ENCODE peak calls at places on chromosome 1, in ten cellular contexts. One of them, this sample, is unnamed.

GRCh38 chr1:111565957-111566356 is 53.6 kb upstream of the RAP1A start:
- DNase-seq in HS-27A: no peak
- DNase-seq in NCI-H1436: no peak
- DNase-seq in ureter: no peak
- DNase-seq in heart right ventricle: no peak
- DNase-seq in WTC11: no peak
- DNase-seq in HS-5: no peak
- DNase-seq in iPS-NIHi11: no peak
- DNase-seq in GM10248: no peak
- DNase-seq in central memory CD8-positive, alpha-beta T cell: no peak
- DNase-seq in this sample: no peak

GRCh38 chr1:112618114-112618720 is 724 bp downstream of the ST7L start:
- DNase-seq in ureter: no peak
- DNase-seq in NCI-H1436: no peak
- DNase-seq in central memory CD8-positive, alpha-beta T cell: peak; percentile 42
- DNase-seq in HS-5: no peak
- DNase-seq in iPS-NIHi11: peak; percentile 12
- DNase-seq in HS-27A: no peak
- DNase-seq in GM10248: peak; percentile 34
- DNase-seq in heart right ventricle: no peak
- DNase-seq in WTC11: no peak
- DNase-seq in this sample: no peak

GRCh38 chr1:67575861-67576260 is 109.1 kb upstream of the GADD45A start:
- DNase-seq in heart right ventricle: no peak
- DNase-seq in GM10248: no peak
- DNase-seq in iPS-NIHi11: no peak
- DNase-seq in HS-5: peak; percentile 36
- DNase-seq in central memory CD8-positive, alpha-beta T cell: no peak
- DNase-seq in WTC11: no peak
- DNase-seq in HS-27A: peak; percentile 73
- DNase-seq in NCI-H1436: no peak
- DNase-seq in ureter: no peak
- DNase-seq in this sample: no peak

GRCh38 chr1:28983509-28984310 is 69.3 kb downstream of the EPB41 start:
- DNase-seq in HS-5: no peak
- DNase-seq in WTC11: peak; percentile 47
- DNase-seq in iPS-NIHi11: peak; percentile 22
- DNase-seq in HS-27A: no peak
- DNase-seq in NCI-H1436: no peak
- DNase-seq in heart right ventricle: peak; percentile 21
- DNase-seq in GM10248: no peak
- DNase-seq in central memory CD8-positive, alpha-beta T cell: no peak
- DNase-seq in ureter: no peak
- DNase-seq in this sample: no peak

GRCh38 chr1:8317647-8318360 is at the start of gene SLC45A1:
- DNase-seq in GM10248: peak; percentile 86
- DNase-seq in heart right ventricle: peak; percentile 86
- DNase-seq in HS-5: no peak
- DNase-seq in ureter: peak; percentile 66
- DNase-seq in WTC11: peak; percentile 75
- DNase-seq in central memory CD8-positive, alpha-beta T cell: peak; percentile 63
- DNase-seq in HS-27A: no peak
- DNase-seq in NCI-H1436: peak; percentile 52
- DNase-seq in iPS-NIHi11: peak; percentile 95
- DNase-seq in this sample: peak; percentile 29

GRCh38 chr1:39590546-39590945 is 14.0 kb upstream of the PABPC4 start:
- DNase-seq in WTC11: no peak
- DNase-seq in heart right ventricle: no peak
- DNase-seq in ureter: no peak
- DNase-seq in iPS-NIHi11: no peak
- DNase-seq in HS-5: no peak
- DNase-seq in GM10248: no peak
- DNase-seq in HS-27A: no peak
- DNase-seq in central memory CD8-positive, alpha-beta T cell: no peak
- DNase-seq in NCI-H1436: no peak
- DNase-seq in this sample: no peak

GRCh38 chr1:19398309-19398760 is 86.2 kb downstream of the SLC66A1 start:
- DNase-seq in ureter: peak; percentile 71
- DNase-seq in central memory CD8-positive, alpha-beta T cell: no peak
- DNase-seq in HS-27A: no peak
- DNase-seq in NCI-H1436: no peak
- DNase-seq in WTC11: no peak
- DNase-seq in GM10248: no peak
- DNase-seq in heart right ventricle: no peak
- DNase-seq in iPS-NIHi11: no peak
- DNase-seq in HS-5: peak; percentile 77
- DNase-seq in this sample: no peak

GRCh38 chr1:186187601-186188000 is 187.5 kb downstream of the TPR start:
- DNase-seq in central memory CD8-positive, alpha-beta T cell: no peak
- DNase-seq in HS-27A: no peak
- DNase-seq in NCI-H1436: no peak
- DNase-seq in GM10248: no peak
- DNase-seq in WTC11: no peak
- DNase-seq in heart right ventricle: no peak
- DNase-seq in iPS-NIHi11: no peak
- DNase-seq in HS-5: no peak
- DNase-seq in ureter: no peak
- DNase-seq in this sample: no peak

GRCh38 chr1:231596337-231596791 is 30.2 kb upstream of the DISC1 start:
- DNase-seq in ureter: no peak
- DNase-seq in iPS-NIHi11: no peak
- DNase-seq in NCI-H1436: no peak
- DNase-seq in HS-5: no peak
- DNase-seq in WTC11: no peak
- DNase-seq in heart right ventricle: no peak
- DNase-seq in central memory CD8-positive, alpha-beta T cell: no peak
- DNase-seq in GM10248: no peak
- DNase-seq in HS-27A: no peak
- DNase-seq in this sample: no peak

GRCh38 chr1:56502700-56503245 is 76.6 kb downstream of the PLPP3 start:
- DNase-seq in iPS-NIHi11: no peak
- DNase-seq in HS-5: no peak
- DNase-seq in WTC11: no peak
- DNase-seq in HS-27A: no peak
- DNase-seq in heart right ventricle: no peak
- DNase-seq in ureter: no peak
- DNase-seq in GM10248: no peak
- DNase-seq in central memory CD8-positive, alpha-beta T cell: no peak
- DNase-seq in NCI-H1436: no peak
- DNase-seq in this sample: no peak

GRCh38 chr1:12769031-12769430 is 4.5 kb upstream of the PRAMEF12 start:
- DNase-seq in HS-5: no peak
- DNase-seq in NCI-H1436: no peak
- DNase-seq in GM10248: peak; percentile 1
- DNase-seq in central memory CD8-positive, alpha-beta T cell: no peak
- DNase-seq in ureter: no peak
- DNase-seq in heart right ventricle: no peak
- DNase-seq in iPS-NIHi11: no peak
- DNase-seq in WTC11: no peak
- DNase-seq in HS-27A: no peak
- DNase-seq in this sample: no peak

GRCh38 chr1:65208577-65208976 is 60.6 kb downstream of the AK4 start:
- DNase-seq in NCI-H1436: no peak
- DNase-seq in ureter: no peak
- DNase-seq in HS-5: no peak
- DNase-seq in iPS-NIHi11: no peak
- DNase-seq in WTC11: no peak
- DNase-seq in heart right ventricle: peak; percentile 27
- DNase-seq in central memory CD8-positive, alpha-beta T cell: no peak
- DNase-seq in GM10248: no peak
- DNase-seq in HS-27A: no peak
- DNase-seq in this sample: no peak

GRCh38 chr1:178797590-178797989 is 72.5 kb downstream of the RALGPS2 start:
- DNase-seq in HS-5: no peak
- DNase-seq in NCI-H1436: no peak
- DNase-seq in WTC11: no peak
- DNase-seq in ureter: no peak
- DNase-seq in iPS-NIHi11: no peak
- DNase-seq in central memory CD8-positive, alpha-beta T cell: no peak
- DNase-seq in heart right ventricle: no peak
- DNase-seq in HS-27A: no peak
- DNase-seq in GM10248: no peak
- DNase-seq in this sample: no peak

GRCh38 chr1:71593523-71593922 is 512.7 kb upstream of the ZRANB2 start:
- DNase-seq in NCI-H1436: no peak
- DNase-seq in heart right ventricle: no peak
- DNase-seq in WTC11: no peak
- DNase-seq in HS-27A: no peak
- DNase-seq in central memory CD8-positive, alpha-beta T cell: no peak
- DNase-seq in HS-5: no peak
- DNase-seq in iPS-NIHi11: peak; percentile 22
- DNase-seq in GM10248: no peak
- DNase-seq in ureter: no peak
- DNase-seq in this sample: no peak

GRCh38 chr1:228275435-228276342 is 67.8 kb downstream of the OBSCN start:
- DNase-seq in central memory CD8-positive, alpha-beta T cell: peak; percentile 68
- DNase-seq in HS-5: peak; percentile 51
- DNase-seq in iPS-NIHi11: peak; percentile 94
- DNase-seq in NCI-H1436: peak; percentile 92
- DNase-seq in WTC11: peak; percentile 90
- DNase-seq in GM10248: peak; percentile 83
- DNase-seq in ureter: peak; percentile 94
- DNase-seq in heart right ventricle: peak; percentile 85
- DNase-seq in HS-27A: no peak
- DNase-seq in this sample: no peak

GRCh38 chr1:201874672-201875071 is 14.0 kb upstream of the SHISA4 start:
- DNase-seq in HS-5: no peak
- DNase-seq in GM10248: no peak
- DNase-seq in central memory CD8-positive, alpha-beta T cell: no peak
- DNase-seq in NCI-H1436: no peak
- DNase-seq in iPS-NIHi11: no peak
- DNase-seq in WTC11: no peak
- DNase-seq in ureter: no peak
- DNase-seq in heart right ventricle: no peak
- DNase-seq in HS-27A: no peak
- DNase-seq in this sample: no peak

GRCh38 chr1:107272321-107272720 is 131.5 kb downstream of the NTNG1 start:
- DNase-seq in WTC11: no peak
- DNase-seq in iPS-NIHi11: no peak
- DNase-seq in HS-5: no peak
- DNase-seq in heart right ventricle: no peak
- DNase-seq in GM10248: no peak
- DNase-seq in NCI-H1436: no peak
- DNase-seq in central memory CD8-positive, alpha-beta T cell: no peak
- DNase-seq in HS-27A: no peak
- DNase-seq in ureter: no peak
- DNase-seq in this sample: no peak

GRCh38 chr1:171366816-171367215 is 52.8 kb downstream of the FMO4 start:
- DNase-seq in ureter: no peak
- DNase-seq in NCI-H1436: no peak
- DNase-seq in GM10248: no peak
- DNase-seq in central memory CD8-positive, alpha-beta T cell: no peak
- DNase-seq in HS-5: no peak
- DNase-seq in HS-27A: no peak
- DNase-seq in heart right ventricle: no peak
- DNase-seq in WTC11: no peak
- DNase-seq in iPS-NIHi11: no peak
- DNase-seq in this sample: no peak

GRCh38 chr1:94061513-94062443 is 59.2 kb downstream of the ABCA4 start:
- DNase-seq in central memory CD8-positive, alpha-beta T cell: no peak
- DNase-seq in HS-5: no peak
- DNase-seq in iPS-NIHi11: peak; percentile 91
- DNase-seq in heart right ventricle: peak; percentile 53
- DNase-seq in ureter: peak; percentile 75
- DNase-seq in NCI-H1436: peak; percentile 35
- DNase-seq in WTC11: peak; percentile 78
- DNase-seq in GM10248: peak; percentile 74
- DNase-seq in HS-27A: peak; percentile 76
- DNase-seq in this sample: peak; percentile 64

GRCh38 chr1:204102719-204103118 is 29.8 kb downstream of the SOX13 start:
- DNase-seq in NCI-H1436: no peak
- DNase-seq in HS-27A: no peak
- DNase-seq in central memory CD8-positive, alpha-beta T cell: no peak
- DNase-seq in ureter: no peak
- DNase-seq in WTC11: no peak
- DNase-seq in iPS-NIHi11: no peak
- DNase-seq in GM10248: no peak
- DNase-seq in heart right ventricle: no peak
- DNase-seq in HS-5: no peak
- DNase-seq in this sample: peak; percentile 39

GRCh38 chr1:32335951-32336867 is at the start of gene MARCKSL1:
- DNase-seq in central memory CD8-positive, alpha-beta T cell: peak; percentile 78
- DNase-seq in iPS-NIHi11: peak; percentile 88
- DNase-seq in HS-5: no peak
- DNase-seq in HS-27A: no peak
- DNase-seq in heart right ventricle: peak; percentile 87
- DNase-seq in WTC11: peak; percentile 82
- DNase-seq in GM10248: peak; percentile 86
- DNase-seq in ureter: peak; percentile 83
- DNase-seq in NCI-H1436: peak; percentile 82
- DNase-seq in this sample: peak; percentile 36